ENCODE peak calls at places on chromosomes 7 and 10, in eight cellular contexts. B is HL-60; T is AG08395; U is activated CD8-positive, alpha-beta memory T cell treated with anti-CD3 and anti-CD28 coated beads, Interleukin-2, amount 50 U/mL, for 4 hours; R is head of caudate nucleus; L is posterior cingulate gyrus; A is NCI-H1930; Y is activated T-helper 1 cell treated with Interleukin-2 at 50 U/mL for 16 hours. G is an unnamed sample.

GRCh38 chr10:98357208-98357836 is 57.7 kb downstream of the PYROXD2 start:
- DNase-seq in Y (no peak), U (no peak), R (no peak), L (no peak), T (no peak), A (no peak), B (no peak), G (no peak)

GRCh38 chr10:71136036-71136690 is 76.2 kb upstream of the UNC5B start:
- DNase-seq in R (no peak), Y (no peak), B (no peak), L (no peak), T (no peak), U (no peak), A (no peak), G (no peak)

GRCh38 chr7:130352335-130353074 is 7.9 kb downstream of the CPA5 start:
- DNase-seq in A (peak), U (no peak), B (no peak), R (peak), T (peak), L (peak), Y (no peak), G (no peak)

GRCh38 chr10:129971381-129972144 is 7.5 kb upstream of the EBF3 start:
- DNase-seq in B (peak), L (no peak), U (peak), T (peak), R (peak), Y (no peak), A (peak), G (peak)

GRCh38 chr10:111080224-111080623 is 3.4 kb downstream of the ADRA2A start:
- DNase-seq in B (no peak), T (no peak), A (no peak), U (no peak), L (no peak), Y (no peak), R (no peak), G (no peak)

GRCh38 chr7:117272360-117272759 is 50.5 kb downstream of the WNT2 start:
- DNase-seq in R (no peak), B (no peak), Y (no peak), T (no peak), A (no peak), U (no peak), L (no peak), G (no peak)

GRCh38 chr10:131219955-131220489 is 91.5 kb downstream of the TCERG1L start:
- DNase-seq in R (no peak), B (no peak), U (no peak), Y (no peak), A (no peak), L (peak), T (no peak), G (no peak)

GRCh38 chr7:113131367-113131766 is 13.0 kb upstream of the SMIM30 start:
- DNase-seq in Y (no peak), U (no peak), T (no peak), R (no peak), A (no peak), L (no peak), B (no peak), G (no peak)

GRCh38 chr10:102065561-102066420 is 642 bp downstream of the HPS6 start:
- DNase-seq in Y (no peak), A (no peak), L (peak), U (peak), T (peak), R (peak), B (no peak), G (peak)

GRCh38 chr10:102856758-102857424 is 2.8 kb downstream of the BORCS7 start:
- DNase-seq in A (no peak), R (no peak), U (no peak), L (no peak), T (no peak), Y (no peak), B (no peak), G (no peak)

GRCh38 chr10:103678104-103678526 is 177.3 kb downstream of the SH3PXD2A start:
- DNase-seq in L (peak), A (no peak), R (peak), B (no peak), Y (peak), T (peak), U (peak), G (no peak)

GRCh38 chr7:104453190-104453589 is 124.8 kb downstream of the LHFPL3 start:
- DNase-seq in Y (no peak), B (no peak), L (no peak), T (no peak), R (no peak), A (no peak), U (no peak), G (no peak)

GRCh38 chr10:11447571-11447970 is 163.9 kb downstream of the USP6NL start:
- DNase-seq in A (no peak), B (no peak), R (no peak), L (no peak), Y (no peak), U (no peak), T (no peak), G (no peak)

GRCh38 chr7:5831196-5831595 is 49.4 kb upstream of the OCM start:
- DNase-seq in T (no peak), U (no peak), Y (no peak), B (no peak), L (peak), A (no peak), R (no peak), G (no peak)

G was measured in WERI-Rb-1.